ENCODE peak calls at places on chromosomes 7 and 10, in ten cellular contexts. Z, A, Q, F, K, Y, H, T, V and O are unnamed samples.

GRCh38 chr10:98481418-98481945 is 34.7 kb upstream of the HPS1 start:
- DNase-seq in Z (no peak), A (no peak), Q (no peak), F (no peak), K (no peak), Y (peak; percentile 18), H (no peak), T (no peak), V (no peak), O (no peak)

GRCh38 chr10:48814933-48815332 is 124.7 kb downstream of the LRRC18 start:
- DNase-seq in Z (peak; percentile 60), A (no peak), Q (no peak), F (no peak), K (no peak), Y (no peak), H (no peak), T (no peak), V (no peak), O (no peak)

GRCh38 chr7:34776748-34777358 is 118.8 kb downstream of the NPSR1 start:
- DNase-seq in Z (no peak), A (no peak), Q (no peak), F (no peak), K (no peak), Y (no peak), H (peak; percentile 16), T (no peak), V (no peak), O (no peak)

GRCh38 chr10:30821994-30822692 is 192.6 kb upstream of the LYZL2 start:
- DNase-seq in Z (no peak), A (no peak), Q (no peak), F (peak; percentile 70), K (no peak), Y (no peak), H (no peak), T (no peak), V (no peak), O (no peak)

GRCh38 chr10:24310104-24310503 is 101.2 kb downstream of the KIAA1217 start:
- DNase-seq in Z (peak; percentile 6), A (no peak), Q (no peak), F (no peak), K (no peak), Y (no peak), H (no peak), T (no peak), V (no peak), O (no peak)

GRCh38 chr7:30923009-30923773 is 11.5 kb downstream of the AQP1 start:
- DNase-seq in Z (no peak), A (peak; percentile 1), Q (no peak), F (peak; percentile 38), K (peak; percentile 17), Y (no peak), H (no peak), T (no peak), V (no peak), O (no peak)

GRCh38 chr10:131946321-131946751 is 35.4 kb downstream of the BNIP3 start:
- DNase-seq in Z (peak; percentile 92), A (no peak), Q (no peak), F (no peak), K (no peak), Y (no peak), H (peak; percentile 29), T (no peak), V (no peak), O (no peak)

GRCh38 chr7:54932818-54933543 is 85.8 kb upstream of the EGFR start:
- DNase-seq in Z (peak; percentile 87), A (peak; percentile 63), Q (no peak), F (peak; percentile 71), K (no peak), Y (peak; percentile 91), H (peak; percentile 85), T (no peak), V (no peak), O (peak; percentile 17)

GRCh38 chr7:66845382-66846095 is 75.5 kb upstream of the TMEM248 start:
- DNase-seq in Z (no peak), A (no peak), Q (no peak), F (no peak), K (no peak), Y (no peak), H (no peak), T (no peak), V (no peak), O (no peak)

GRCh38 chr7:141231018-141231792 is 157.3 kb downstream of the TMEM178B start:
- DNase-seq in Z (peak; percentile 65), A (peak; percentile 45), Q (no peak), F (no peak), K (no peak), Y (peak; percentile 28), H (peak; percentile 41), T (no peak), V (no peak), O (peak; percentile 28)

GRCh38 chr10:93806882-93807281 is 49.1 kb downstream of the LGI1 start:
- DNase-seq in Z (no peak), A (no peak), Q (no peak), F (no peak), K (no peak), Y (no peak), H (no peak), T (no peak), V (no peak), O (no peak)

GRCh38 chr10:10397906-10398305 is 619.8 kb upstream of the CELF2 start:
- DNase-seq in Z (no peak), A (no peak), Q (no peak), F (no peak), K (no peak), Y (no peak), H (no peak), T (no peak), V (no peak), O (no peak)

GRCh38 chr10:22990443-22990842 is 62.6 kb downstream of the ARMC3 start:
- DNase-seq in Z (no peak), A (no peak), Q (no peak), F (no peak), K (no peak), Y (no peak), H (no peak), T (no peak), V (no peak), O (no peak)

GRCh38 chr7:2553831-2554581 is 1.3 kb downstream of the BRAT1 start:
- DNase-seq in Z (no peak), A (no peak), Q (no peak), F (no peak), K (peak; percentile 19), Y (no peak), H (peak; percentile 18), T (no peak), V (no peak), O (no peak)

GRCh38 chr7:114976666-114977065 is 54.8 kb downstream of the MDFIC start:
- DNase-seq in Z (no peak), A (no peak), Q (no peak), F (no peak), K (no peak), Y (no peak), H (no peak), T (no peak), V (no peak), O (no peak)

GRCh38 chr7:42152353-42153205 is 84.4 kb downstream of the GLI3 start:
- DNase-seq in Z (no peak), A (no peak), Q (no peak), F (no peak), K (no peak), Y (no peak), H (no peak), T (no peak), V (no peak), O (no peak)

GRCh38 chr10:8133146-8133545 is 78.7 kb downstream of the GATA3 start:
- DNase-seq in Z (no peak), A (no peak), Q (no peak), F (no peak), K (peak; percentile 57), Y (no peak), H (no peak), T (peak; percentile 47), V (no peak), O (no peak)

GRCh38 chr10:126667568-126667967 is 2.9 kb downstream of the C10orf90 start:
- DNase-seq in Z (no peak), A (no peak), Q (no peak), F (no peak), K (no peak), Y (no peak), H (no peak), T (no peak), V (no peak), O (no peak)